ENCODE peak calls at places on chromosomes 3 and 15, in eight cellular contexts. X, P, M, T, V, C, D and I are unnamed samples.

GRCh38 chr15:32717290-32718081 is at the start of gene GREM1:
- DNase-seq in X (no peak), P (no peak), M (no peak), T (no peak), V (peak; percentile 77), C (peak; percentile 31), D (peak; percentile 13), I (peak; percentile 92)

GRCh38 chr15:26970712-26971210 is at the start of gene GABRG3:
- DNase-seq in X (no peak), P (peak; percentile 40), M (no peak), T (no peak), V (no peak), C (peak; percentile 32), D (peak; percentile 34), I (no peak)

GRCh38 chr3:143613226-143613625 is 235.0 kb downstream of the SLC9A9 start:
- DNase-seq in X (no peak), P (no peak), M (no peak), T (no peak), V (no peak), C (no peak), D (no peak), I (no peak)

GRCh38 chr15:37907136-37907535 is 27.3 kb upstream of the TMCO5A start:
- DNase-seq in X (no peak), P (no peak), M (no peak), T (no peak), V (peak; percentile 17), C (no peak), D (no peak), I (no peak)

GRCh38 chr3:73236867-73237266 is 175.4 kb downstream of the EBLN2 start:
- DNase-seq in X (no peak), P (no peak), M (no peak), T (no peak), V (no peak), C (no peak), D (no peak), I (no peak)

GRCh38 chr15:77342767-77343166 is 77.1 kb downstream of the PEAK1 start:
- DNase-seq in X (no peak), P (no peak), M (no peak), T (no peak), V (no peak), C (no peak), D (no peak), I (no peak)

GRCh38 chr3:175432338-175433025 is 573.3 kb downstream of the NAALADL2 start:
- DNase-seq in X (no peak), P (no peak), M (no peak), T (no peak), V (peak; percentile 58), C (no peak), D (no peak), I (no peak)

GRCh38 chr3:131353946-131354345 is 27.6 kb upstream of the NUDT16 start:
- DNase-seq in X (no peak), P (no peak), M (no peak), T (no peak), V (no peak), C (no peak), D (no peak), I (no peak)

GRCh38 chr3:12194669-12195161 is 36.0 kb upstream of the TIMP4 start:
- DNase-seq in X (no peak), P (no peak), M (peak; percentile 12), T (no peak), V (no peak), C (no peak), D (no peak), I (no peak)

GRCh38 chr3:158658889-158659288 is 13.6 kb downstream of the LXN start:
- DNase-seq in X (no peak), P (no peak), M (no peak), T (no peak), V (no peak), C (no peak), D (no peak), I (no peak)

GRCh38 chr3:124780356-124780755 is 50.1 kb downstream of the UMPS start:
- DNase-seq in X (no peak), P (no peak), M (no peak), T (no peak), V (peak; percentile 85), C (peak; percentile 32), D (no peak), I (peak; percentile 94)

GRCh38 chr3:111857474-111857873 is 1.6 kb upstream of the PHLDB2 start:
- DNase-seq in X (no peak), P (no peak), M (no peak), T (no peak), V (no peak), C (no peak), D (no peak), I (no peak)

GRCh38 chr3:135231646-135232625 is 436.9 kb downstream of the EPHB1 start:
- DNase-seq in X (no peak), P (no peak), M (no peak), T (no peak), V (no peak), C (no peak), D (no peak), I (peak; percentile 70)

GRCh38 chr3:135226057-135226456 is 431.0 kb downstream of the EPHB1 start:
- DNase-seq in X (no peak), P (no peak), M (no peak), T (no peak), V (no peak), C (no peak), D (no peak), I (peak; percentile 75)

GRCh38 chr3:135224963-135225362 is 429.9 kb downstream of the EPHB1 start:
- DNase-seq in X (no peak), P (no peak), M (no peak), T (no peak), V (no peak), C (no peak), D (no peak), I (no peak)

GRCh38 chr3:135228131-135228530 is 433.1 kb downstream of the EPHB1 start:
- DNase-seq in X (no peak), P (no peak), M (no peak), T (no peak), V (no peak), C (no peak), D (no peak), I (peak; percentile 8)

DNA sequence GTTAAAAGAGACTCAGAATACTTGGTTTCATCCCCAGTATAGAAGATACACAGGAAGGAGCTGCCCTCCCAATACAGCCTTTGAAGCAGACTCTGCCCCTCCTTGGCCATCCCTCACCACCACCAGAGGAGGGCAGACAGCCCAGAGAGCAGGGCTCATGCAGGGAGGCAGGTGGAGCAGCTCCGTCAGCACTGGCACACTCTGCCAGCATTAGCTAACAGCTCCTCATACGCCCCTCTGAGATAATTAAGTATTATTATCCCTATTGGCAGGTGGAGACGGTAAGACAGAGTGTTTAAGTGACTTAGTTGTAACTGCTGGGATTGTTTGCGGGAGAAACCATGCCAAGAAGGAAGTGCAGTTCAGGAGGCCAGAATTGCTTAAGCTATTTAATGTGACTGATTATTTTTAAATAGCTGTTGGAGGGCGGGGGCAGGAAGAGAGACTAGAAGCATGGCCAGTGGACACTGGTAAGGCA is 434.0 kb downstream of the EPHB1 start:
- DNase-seq in X (no peak), P (no peak), M (no peak), T (no peak), V (no peak), C (no peak), D (no peak), I (peak; percentile 59)
- TF ChIP-seq CTCF in X (no peak), P (no peak), M (no peak), T (no peak), V (no peak), C (no peak), D (peak; percentile 14), I (no peak)

GRCh38 chr15:44315773-44316465 is 27.4 kb downstream of the GOLM2 start:
- DNase-seq in X (no peak), P (no peak), M (no peak), T (no peak), V (no peak), C (no peak), D (no peak), I (no peak)

GRCh38 chr15:44317423-44317822 is 28.9 kb downstream of the GOLM2 start:
- DNase-seq in X (no peak), P (no peak), M (no peak), T (no peak), V (no peak), C (no peak), D (no peak), I (no peak)

GRCh38 chr15:44315164-44315563 is 26.6 kb downstream of the GOLM2 start:
- DNase-seq in X (no peak), P (no peak), M (no peak), T (no peak), V (no peak), C (no peak), D (no peak), I (no peak)

GRCh38 chr15:44314512-44314911 is 26.0 kb downstream of the GOLM2 start:
- DNase-seq in X (no peak), P (no peak), M (no peak), T (no peak), V (no peak), C (no peak), D (no peak), I (no peak)

GRCh38 chr15:44319385-44319784 is 30.9 kb downstream of the GOLM2 start:
- DNase-seq in X (no peak), P (no peak), M (peak; percentile 55), T (no peak), V (no peak), C (no peak), D (no peak), I (no peak)
- TF ChIP-seq CTCF in X (no peak), P (no peak), M (peak; percentile 74), T (no peak), V (no peak), C (no peak), D (no peak), I (no peak)

GRCh38 chr15:88013111-88013510 is 243.4 kb downstream of the NTRK3 start:
- DNase-seq in X (no peak), P (no peak), M (no peak), T (no peak), V (no peak), C (no peak), D (no peak), I (no peak)

GRCh38 chr15:88016373-88016772 is 240.2 kb downstream of the NTRK3 start:
- DNase-seq in X (no peak), P (no peak), M (no peak), T (no peak), V (no peak), C (no peak), D (no peak), I (no peak)

GRCh38 chr15:88014492-88014891 is 242.0 kb downstream of the NTRK3 start:
- DNase-seq in X (no peak), P (no peak), M (no peak), T (no peak), V (no peak), C (no peak), D (no peak), I (no peak)

GRCh38 chr15:88012711-88013110 is 243.8 kb downstream of the NTRK3 start:
- DNase-seq in X (no peak), P (no peak), M (no peak), T (no peak), V (no peak), C (no peak), D (no peak), I (no peak)

GRCh38 chr15:88015228-88015860 is 241.2 kb downstream of the NTRK3 start:
- DNase-seq in X (no peak), P (peak; percentile 41), M (no peak), T (no peak), V (no peak), C (peak; percentile 45), D (no peak), I (no peak)
- TF ChIP-seq CTCF in X (no peak), P (no peak), M (no peak), T (no peak), V (no peak), C (no peak), D (no peak), I (no peak)

GRCh38 chr3:94303897-94304296 is 241.0 kb downstream of the NSUN3 start:
- DNase-seq in X (no peak), P (peak; percentile 14), M (no peak), T (no peak), V (peak; percentile 24), C (peak; percentile 24), D (no peak), I (no peak)
- TF ChIP-seq CTCF in X (no peak), P (peak; percentile 40), M (no peak), T (no peak), V (peak; percentile 7), C (no peak), D (peak; percentile 45), I (peak; percentile 41)